ENCODE peak calls at places on chromosomes 12 and 14, in four cellular contexts. A is adrenal gland; J is CD8-positive, alpha-beta T cell; T is SK-N-SH. K is an unnamed sample.

GRCh38 chr14:75252254-75252837 is 26.3 kb upstream of the FOS start:
- DNase-seq in J (no peak), A (no peak), T (no peak), K (no peak)

GRCh38 chr12:47766496-47767196 is 6.4 kb upstream of the SLC48A1 start:
- DNase-seq in J (no peak), T (no peak), A (no peak), K (no peak)

GRCh38 chr14:94689218-94689984 is 77.2 kb downstream of the SERPINA3 start:
- DNase-seq in T (peak), J (peak), A (peak), K (peak)

GRCh38 chr12:129372876-129373275 is 519.6 kb downstream of the GLT1D1 start:
- DNase-seq in A (no peak), T (no peak), J (no peak), K (no peak)

GRCh38 chr14:35114036-35114435 is 7.8 kb downstream of the PPP2R3C start:
- DNase-seq in J (no peak), T (no peak), A (no peak), K (no peak)

GRCh38 chr14:57866199-57866755 is 385 bp upstream of the SLC35F4 start:
- DNase-seq in T (no peak), A (no peak), J (no peak), K (no peak)

GRCh38 chr12:45220366-45220931 is 4.6 kb downstream of the ANO6 start:
- DNase-seq in T (no peak), J (no peak), A (no peak), K (no peak)

GRCh38 chr12:131347345-131347714 is 363.6 kb upstream of the SFSWAP start:
- DNase-seq in A (no peak), T (no peak), J (no peak), K (no peak)

GRCh38 chr12:120117961-120118709 is 1.6 kb upstream of the RAB35 start:
- DNase-seq in A (no peak), J (no peak), T (no peak), K (peak)

GRCh38 chr12:6205144-6205539 is 4.9 kb downstream of the CD9 start:
- DNase-seq in A (no peak), T (no peak), J (no peak), K (peak)

GRCh38 chr12:131407221-131408035 is 303.5 kb upstream of the SFSWAP start:
- DNase-seq in T (peak), J (no peak), A (no peak), K (no peak)

GRCh38 chr14:72701610-72702009 is 192.3 kb downstream of the DPF3 start:
- DNase-seq in A (no peak), T (peak), J (no peak), K (peak)

GRCh38 chr14:100012928-100013327 is 52.3 kb upstream of the EVL start:
- DNase-seq in T (no peak), A (no peak), J (no peak), K (no peak)

GRCh38 chr14:68637106-68638021 is 155.5 kb downstream of the ZFP36L1 start:
- DNase-seq in T (no peak), A (peak), J (no peak), K (no peak)

GRCh38 chr12:13713746-13714400 is 267.5 kb downstream of the GRIN2B start:
- DNase-seq in J (no peak), T (no peak), A (no peak), K (no peak)

GRCh38 chr12:102474438-102475064 is 5.8 kb downstream of the IGF1 start:
- DNase-seq in A (no peak), T (no peak), J (no peak), K (no peak)

GRCh38 chr12:54370218-54370730 is 6.0 kb upstream of the GPR84 start:
- DNase-seq in J (no peak), A (peak), T (peak), K (peak)

GRCh38 chr12:76762556-76762955 is 1.4 kb upstream of the ZDHHC17 start:
- DNase-seq in A (no peak), T (no peak), J (no peak), K (peak)

GRCh38 chr12:112347521-112347920 is 34.7 kb downstream of the HECTD4 start:
- DNase-seq in A (no peak), J (no peak), T (no peak), K (peak)

GRCh38 chr12:124457287-124458219 is 109.9 kb downstream of the NCOR2 start:
- DNase-seq in J (peak), T (no peak), A (peak), K (peak)

GRCh38 chr14:89000007-89000942 is 175.8 kb downstream of the TTC8 start:
- DNase-seq in A (peak), J (no peak), T (no peak), K (peak)

GRCh38 chr14:36288496-36288895 is 31.9 kb downstream of the MBIP start:
- DNase-seq in T (no peak), A (no peak), J (no peak), K (no peak)

GRCh38 chr12:120445911-120446909 is at the start of the genes GATC and TRIAP1:
- DNase-seq in A (peak), T (peak), J (peak), K (peak)

GRCh38 chr14:103091041-103091882 is 3.3 kb upstream of the EXOC3L4 start:
- DNase-seq in A (peak), T (peak), J (peak), K (peak)

GRCh38 chr14:21103710-21104447 is 3.0 kb downstream of the TMEM253 start:
- DNase-seq in A (peak), T (peak), J (peak), K (peak)

GRCh38 chr12:68837215-68837614 is 29.2 kb downstream of the MDM2 start:
- DNase-seq in J (no peak), A (no peak), T (no peak), K (no peak)

GRCh38 chr12:71130670-71131069 is 27.1 kb downstream of the TSPAN8 start:
- DNase-seq in J (no peak), T (no peak), A (no peak), K (no peak)

GRCh38 chr12:25463521-25463920 is 89.6 kb downstream of the LMNTD1 start:
- DNase-seq in J (no peak), T (no peak), A (no peak), K (no peak)

GRCh38 chr12:22880810-22881209 is 255.8 kb downstream of the ETNK1 start:
- DNase-seq in A (no peak), T (no peak), J (no peak), K (no peak)

GRCh38 chr14:100148837-100149731 is 10.4 kb downstream of the DEGS2 start:
- DNase-seq in A (no peak), J (no peak), T (no peak), K (no peak)

GRCh38 chr12:116520801-116521471 is 38.2 kb upstream of the MAP1LC3B2 start:
- DNase-seq in A (no peak), T (peak), J (no peak), K (no peak)

GRCh38 chr14:55752580-55753365 is 172.8 kb downstream of the KTN1 start:
- DNase-seq in T (no peak), J (no peak), A (no peak), K (peak)

GRCh38 chr14:32382704-32383103 is 53.6 kb downstream of the AKAP6 start:
- DNase-seq in A (no peak), J (no peak), T (peak), K (peak)

GRCh38 chr12:38638401-38638800 is 267.0 kb downstream of the CPNE8 start:
- DNase-seq in J (no peak), T (no peak), A (no peak), K (no peak)

GRCh38 chr12:121811434-121812319 is 7.9 kb downstream of the SETD1B start:
- DNase-seq in T (peak), J (peak), A (peak), K (peak)

GRCh38 chr12:128586630-128587029 is 237.1 kb downstream of the SLC15A4 start:
- DNase-seq in A (no peak), T (no peak), J (no peak), K (no peak)

GRCh38 chr14:64107438-64107837 is 186.7 kb downstream of the ESR2 start:
- DNase-seq in J (no peak), A (no peak), T (no peak), K (no peak)

GRCh38 chr12:40216516-40217288 is 8.1 kb upstream of the LRRK2 start:
- DNase-seq in T (no peak), A (no peak), J (no peak), K (no peak)
- H3K27ac ChIP-seq in T (no peak), A (no peak), J (no peak), K (peak)

GRCh38 chr14:23633160-23633701 is 2.9 kb upstream of the DHRS2 start:
- DNase-seq in J (no peak), A (no peak), T (peak), K (peak)
- TF ChIP-seq CTCF in J (no peak), A (no peak), T (no peak), K (no peak)

GRCh38 chr12:80937391-80938238 is at the start of gene LIN7A:
- DNase-seq in T (peak), A (no peak), J (no peak), K (peak)

GRCh38 chr12:80936353-80936641 is 1.4 kb downstream of the LIN7A start:
- DNase-seq in J (no peak), T (no peak), A (no peak), K (peak)

GRCh38 chr12:80935076-80935475 is 2.7 kb downstream of the LIN7A start:
- DNase-seq in J (no peak), T (no peak), A (no peak), K (no peak)

GRCh38 chr12:80938397-80938796 is 663 bp upstream of the LIN7A start:
- DNase-seq in T (no peak), J (no peak), A (no peak), K (no peak)

DNA sequence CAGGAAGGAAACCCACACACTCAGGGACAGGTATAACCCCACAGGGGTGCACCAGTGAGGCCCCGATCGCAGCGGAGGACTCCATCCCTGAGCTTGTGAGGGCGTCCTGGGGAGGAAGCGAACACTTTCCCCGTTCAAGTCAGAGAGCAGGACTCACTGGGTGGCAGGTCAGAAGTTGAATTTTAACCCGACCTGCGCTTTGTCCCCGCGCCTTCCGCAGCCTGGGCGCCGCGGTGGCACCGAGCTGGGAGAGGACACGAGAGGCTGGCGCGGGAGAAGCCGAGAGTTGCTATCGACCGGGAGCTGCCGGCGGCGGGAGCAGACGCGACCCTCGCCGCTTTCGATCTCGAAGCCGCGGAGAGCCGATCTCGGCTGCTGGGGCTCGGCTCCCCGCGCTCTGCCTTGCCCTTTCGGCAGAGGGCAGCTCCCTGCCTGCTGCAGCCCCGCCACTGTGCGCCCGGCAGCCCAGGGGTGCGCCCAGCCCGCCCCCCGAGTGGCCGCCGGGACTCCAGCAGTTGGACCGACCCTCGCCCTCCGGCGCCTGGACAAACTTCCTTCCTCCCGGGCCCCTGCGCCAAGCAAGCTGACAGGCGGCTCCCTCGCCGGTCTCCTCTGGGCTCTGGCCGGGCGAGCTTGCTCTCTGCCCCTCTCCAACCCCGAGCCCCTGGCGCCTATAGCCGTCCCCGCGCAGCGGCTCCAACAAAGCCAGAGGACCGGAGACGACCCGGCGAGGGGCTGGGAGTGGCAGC is 918 bp downstream of the LIN7A start:
- DNase-seq in J (no peak), A (peak), T (peak), K (peak)
- H3K27ac ChIP-seq in J (no peak), A (peak), T (no peak), K (no peak)

GRCh38 chr12:16076553-16076952 is 165.4 kb downstream of the DERA start:
- DNase-seq in A (no peak), J (no peak), T (peak), K (peak)
- TF ChIP-seq CTCF in A (peak), J (no peak), T (peak), K (peak)

DNA sequence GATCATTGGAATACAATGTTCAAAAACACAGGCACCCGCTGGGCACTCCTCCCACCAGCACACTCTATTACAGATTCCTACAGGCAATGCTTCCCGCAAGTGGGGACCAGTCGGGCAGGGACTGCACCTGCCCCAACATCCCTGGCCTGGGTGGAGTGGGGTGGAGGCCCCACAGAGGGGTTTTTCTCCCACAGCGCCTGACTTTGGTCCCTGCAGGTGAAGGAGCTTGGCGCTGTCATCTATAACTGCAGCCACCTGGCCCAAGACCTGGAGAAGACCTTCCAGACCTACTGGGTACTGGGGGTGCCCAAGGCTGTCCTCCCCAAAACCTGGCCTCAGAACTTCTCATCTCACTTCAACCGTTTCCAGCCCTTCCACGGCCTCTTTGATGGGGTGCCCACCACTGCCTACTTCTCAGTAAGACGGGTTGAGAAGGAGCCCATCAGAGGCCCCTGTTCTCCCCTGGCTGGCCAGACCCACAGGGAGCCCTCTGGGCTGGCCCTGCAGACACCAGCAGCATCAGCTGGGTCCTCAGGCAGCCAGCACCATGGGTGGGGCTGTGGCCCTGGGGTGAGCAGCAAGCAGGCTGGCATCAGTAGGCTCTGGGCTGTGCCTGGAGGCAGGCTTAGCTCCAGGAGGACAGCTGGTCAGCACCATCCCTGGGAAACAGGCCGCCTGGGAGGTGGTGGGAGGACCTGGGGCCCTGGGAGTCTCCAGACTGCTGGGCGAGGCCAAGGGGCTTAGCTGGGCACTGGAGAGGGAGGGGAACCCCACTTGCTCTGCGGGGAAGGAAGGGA is 6.0 kb downstream of the PLD4 start:
- DNase-seq in T (no peak), A (no peak), J (no peak), K (no peak)
- H3K27ac ChIP-seq in T (no peak), A (no peak), J (no peak), K (no peak)

GRCh38 chr12:98416845-98417244 is 98.5 kb upstream of the TMPO start:
- DNase-seq in T (peak), A (no peak), J (no peak), K (peak)
- TF ChIP-seq CTCF in T (peak), A (no peak), J (no peak), K (peak)

DNA sequence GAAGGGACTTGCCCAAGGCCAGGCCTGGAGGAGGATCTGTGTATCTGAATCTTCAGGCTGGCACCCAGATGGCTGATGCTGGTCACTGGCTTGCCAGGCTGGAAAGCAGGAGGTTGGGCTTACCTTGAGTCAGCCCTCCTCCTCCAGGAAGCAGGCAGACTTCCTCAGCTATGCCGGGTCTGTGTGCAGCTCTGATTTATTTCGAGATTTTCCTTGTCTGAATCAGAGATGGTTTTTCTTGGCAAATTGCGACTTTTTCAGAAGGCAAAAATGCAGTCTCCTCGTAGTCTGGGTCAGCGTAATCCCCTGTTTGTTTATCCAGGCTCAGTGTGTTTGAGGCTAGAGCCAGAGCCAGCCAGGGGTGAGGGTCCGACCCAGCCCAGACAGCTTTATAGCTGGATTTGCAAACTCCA is 48.9 kb downstream of the SMOC1 start:
- DNase-seq in J (no peak), A (no peak), T (no peak), K (no peak)
- H3K27ac ChIP-seq in J (no peak), A (no peak), T (no peak), K (no peak)

DNA sequence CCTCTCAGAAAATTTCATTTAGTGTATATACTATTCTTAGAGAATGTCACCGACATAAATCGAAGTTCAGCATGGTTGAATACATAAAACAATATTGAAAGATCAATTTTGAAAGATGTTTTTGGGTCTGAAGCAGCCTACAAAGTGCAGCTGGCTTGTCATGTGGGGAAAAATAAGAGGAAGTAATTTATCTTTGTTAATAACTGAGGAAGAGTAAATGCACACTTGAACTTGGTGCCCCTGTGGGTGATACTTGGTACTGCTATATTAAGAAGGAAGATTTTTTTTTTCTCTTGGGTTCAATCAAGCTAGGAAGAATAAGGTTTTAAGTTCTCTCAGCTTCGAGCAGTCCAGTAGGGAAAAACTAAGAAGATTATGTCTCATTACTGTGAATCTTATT is 661.3 kb downstream of the RPL10L start:
- DNase-seq in A (no peak), J (no peak), T (no peak), K (no peak)
- TF ChIP-seq CTCF in A (peak), J (no peak), T (peak), K (peak)